ENCODE peak calls at places on chromosomes 1 and 21, in four cellular contexts. N is fibroblast of mammary gland, A is cardiac fibroblast, H is fibroblast of lung. D is an unnamed sample.

GRCh38 chr1:3193811-3194210 is 124.8 kb downstream of the PRDM16 start:
- DNase-seq in N (no peak), A (no peak), H (no peak), D (no peak)

GRCh38 chr21:45236481-45236880 is 51.2 kb downstream of the POFUT2 start:
- DNase-seq in N (no peak), A (no peak), H (no peak), D (no peak)

GRCh38 chr1:155309423-155310021 is 856 bp downstream of the FDPS start:
- DNase-seq in N (no peak), A (peak; percentile 30), H (no peak), D (no peak)

GRCh38 chr1:169105434-169106094 is 926 bp upstream of the ATP1B1 start:
- DNase-seq in N (no peak), A (peak; percentile 37), H (no peak), D (no peak)

GRCh38 chr1:204126367-204126766 is 25.5 kb downstream of the ETNK2 start:
- DNase-seq in N (no peak), A (no peak), H (no peak), D (no peak)

GRCh38 chr1:234543442-234544093 is 64.6 kb upstream of the TARBP1 start:
- DNase-seq in N (no peak), A (no peak), H (no peak), D (no peak)

GRCh38 chr1:14836426-14837140 is 238.1 kb downstream of the KAZN start:
- DNase-seq in N (no peak), A (no peak), H (no peak), D (no peak)

GRCh38 chr1:13469343-13469742 is 44.5 kb downstream of the LRRC38 start:
- DNase-seq in N (no peak), A (no peak), H (no peak), D (no peak)

GRCh38 chr21:33390479-33390878 is 12.7 kb upstream of the IFNGR2 start:
- DNase-seq in N (no peak), A (no peak), H (no peak), D (no peak)

GRCh38 chr21:45180289-45180599 is 105.9 kb downstream of the ADARB1 start:
- DNase-seq in N (no peak), A (no peak), H (no peak), D (no peak)

GRCh38 chr1:170340259-170340658 is 191.7 kb upstream of the GORAB start:
- DNase-seq in N (no peak), A (peak; percentile 38), H (no peak), D (no peak)

GRCh38 chr1:152928671-152929070 is 18.3 kb upstream of the SPRR5 start:
- DNase-seq in N (no peak), A (no peak), H (no peak), D (no peak)

GRCh38 chr1:239662950-239663349 is 276.6 kb downstream of the CHRM3 start:
- DNase-seq in N (no peak), A (no peak), H (no peak), D (no peak)

GRCh38 chr1:174871886-174872285 is 127.9 kb upstream of the CACYBP start:
- DNase-seq in N (no peak), A (no peak), H (no peak), D (no peak)

GRCh38 chr1:182783068-182783467 is 6.5 kb upstream of the NPL start:
- DNase-seq in N (no peak), A (no peak), H (no peak), D (no peak)

GRCh38 chr1:151583796-151584195 is 28.1 kb upstream of the SNX27 start:
- DNase-seq in N (no peak), A (no peak), H (no peak), D (no peak)

GRCh38 chr1:6167391-6168303 is 12.5 kb downstream of the CHD5 start:
- DNase-seq in N (no peak), A (no peak), H (no peak), D (no peak)

GRCh38 chr1:109760581-109761226 is 3.0 kb downstream of the EPS8L3 start:
- DNase-seq in N (no peak), A (no peak), H (no peak), D (no peak)

GRCh38 chr1:72724951-72725863 is 442.9 kb upstream of the NEGR1 start:
- DNase-seq in N (no peak), A (no peak), H (no peak), D (no peak)

GRCh38 chr1:64087768-64088167 is 115.7 kb upstream of the UBE2U start:
- DNase-seq in N (peak; percentile 86), A (peak; percentile 76), H (peak; percentile 92), D (no peak)

GRCh38 chr1:209565759-209566678 is 17.5 kb upstream of the CAMK1G start:
- DNase-seq in N (peak; percentile 85), A (peak; percentile 86), H (peak; percentile 82), D (peak; percentile 46)

GRCh38 chr1:2474933-2475371 is 1.1 kb upstream of the PLCH2 start:
- DNase-seq in N (no peak), A (peak; percentile 23), H (no peak), D (no peak)

GRCh38 chr1:3717715-3718601 is 34.3 kb upstream of the CCDC27 start:
- DNase-seq in N (no peak), A (no peak), H (no peak), D (no peak)

GRCh38 chr21:37712204-37712934 is 203.9 kb downstream of the KCNJ6 start:
- DNase-seq in N (peak; percentile 71), A (peak; percentile 83), H (peak; percentile 78), D (peak; percentile 19)

GRCh38 chr1:36843906-36844610 is 190.3 kb downstream of the GRIK3 start:
- DNase-seq in N (no peak), A (no peak), H (no peak), D (no peak)

GRCh38 chr1:231420959-231421615 is 1.0 kb downstream of the EGLN1 start:
- DNase-seq in N (peak; percentile 39), A (peak; percentile 52), H (peak; percentile 47), D (no peak)

GRCh38 chr1:29651684-29652665 is 415.7 kb downstream of the PTPRU start:
- DNase-seq in N (no peak), A (no peak), H (no peak), D (no peak)

GRCh38 chr1:200610846-200611245 is 9.7 kb downstream of the KIF14 start:
- DNase-seq in N (peak; percentile 75), A (no peak), H (peak; percentile 45), D (peak; percentile 45)

GRCh38 chr1:20725189-20726106 is 7.1 kb downstream of the SH2D5 start:
- DNase-seq in N (peak; percentile 89), A (peak; percentile 30), H (peak; percentile 68), D (no peak)

DNA sequence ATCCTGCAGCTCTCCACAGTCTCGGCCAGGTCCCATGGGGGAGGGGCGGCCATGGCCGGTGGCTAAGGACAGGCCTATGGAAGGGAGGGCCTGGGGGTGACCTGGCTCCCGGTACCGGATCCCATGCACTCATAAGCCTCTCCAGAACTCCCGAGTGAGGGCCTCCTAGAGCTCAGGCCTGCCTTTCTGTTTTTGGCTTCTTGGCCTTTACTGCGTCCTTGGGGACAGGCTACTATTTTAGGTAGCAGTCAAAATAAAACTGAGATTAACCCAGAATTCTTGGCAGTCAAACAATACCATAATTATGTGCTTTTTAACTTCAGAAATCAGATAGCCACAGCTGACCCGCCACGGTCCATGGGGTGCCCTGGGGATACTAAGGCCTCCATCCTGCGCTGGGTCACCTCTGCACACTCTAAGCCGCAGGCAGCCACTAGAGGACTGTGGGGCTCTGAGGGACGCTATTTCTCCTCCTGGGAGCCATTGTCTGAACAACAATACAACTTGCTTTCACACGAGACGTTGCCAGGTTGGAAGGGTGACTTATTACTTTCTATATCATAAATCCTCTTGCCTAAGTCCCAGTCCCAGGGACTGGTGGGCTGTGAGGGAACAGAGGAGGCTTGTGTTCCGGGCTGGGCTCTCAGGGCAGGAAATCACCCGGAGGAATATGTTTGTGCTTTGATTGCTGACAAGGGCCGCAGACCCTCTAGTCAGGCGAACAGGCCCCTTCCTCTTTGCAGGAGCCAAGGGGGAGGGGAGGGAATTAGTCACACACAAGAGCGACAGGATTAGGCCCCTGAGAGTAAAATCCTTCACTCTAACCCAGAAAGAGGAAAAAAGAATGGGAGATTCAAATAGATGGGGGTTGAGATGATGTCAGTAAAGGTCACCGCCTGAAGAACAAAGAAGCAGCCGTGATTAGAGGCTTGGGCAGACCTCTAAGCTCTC is 40.7 kb upstream of the BCAR3 start:
- DNase-seq in N (no peak), A (peak; percentile 53), H (no peak), D (no peak)
- TF ChIP-seq CTCF in N (no peak), A (no peak), H (no peak), D (no peak)

GRCh38 chr21:43267391-43268085 is 98.7 kb downstream of the CRYAA start:
- DNase-seq in N (no peak), A (no peak), H (no peak), D (no peak)

GRCh38 chr21:43269461-43269860 is 100.7 kb downstream of the CRYAA start:
- DNase-seq in N (no peak), A (no peak), H (no peak), D (no peak)

GRCh38 chr21:43268086-43268803 is 99.4 kb downstream of the CRYAA start:
- DNase-seq in N (no peak), A (no peak), H (no peak), D (no peak)

GRCh38 chr21:43269981-43270670 is 101.3 kb downstream of the CRYAA start:
- DNase-seq in N (no peak), A (no peak), H (no peak), D (no peak)

DNA sequence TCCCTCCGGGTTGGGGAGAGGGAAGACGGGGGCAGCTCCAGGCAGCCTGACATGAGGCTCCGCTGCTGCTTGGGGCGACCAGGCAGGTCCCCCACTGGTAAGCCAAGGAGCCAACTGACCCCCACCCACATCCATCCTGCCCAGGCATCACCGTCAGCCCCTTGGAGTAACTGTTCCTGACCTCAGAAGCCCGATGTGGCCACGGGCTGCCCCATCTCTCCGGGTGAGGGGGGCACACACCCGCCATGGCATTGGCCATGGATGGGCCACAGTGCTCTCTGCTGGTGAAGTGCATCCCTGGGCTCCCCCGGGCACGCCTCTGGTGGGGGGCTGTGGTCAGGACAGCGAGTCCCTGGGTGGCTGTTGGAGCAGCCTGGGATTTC is 100.0 kb downstream of the CRYAA start:
- DNase-seq in N (no peak), A (no peak), H (no peak), D (no peak)
- TF ChIP-seq CTCF in N (no peak), A (peak; percentile 1), H (no peak), D (no peak)

GRCh38 chr1:160806784-160807183 is 10.8 kb downstream of the LY9 start:
- DNase-seq in N (no peak), A (no peak), H (no peak), D (no peak)

GRCh38 chr1:160808289-160808688 is 12.3 kb downstream of the LY9 start:
- DNase-seq in N (no peak), A (no peak), H (no peak), D (no peak)

GRCh38 chr1:160807738-160808137 is 11.8 kb downstream of the LY9 start:
- DNase-seq in N (no peak), A (no peak), H (no peak), D (no peak)

GRCh38 chr1:160807242-160807641 is 11.3 kb downstream of the LY9 start:
- DNase-seq in N (no peak), A (no peak), H (no peak), D (no peak)

GRCh38 chr1:160806109-160806665 is 10.2 kb downstream of the LY9 start:
- DNase-seq in N (no peak), A (no peak), H (no peak), D (no peak)
- TF ChIP-seq CTCF in N (no peak), A (no peak), H (no peak), D (no peak)

GRCh38 chr1:228416217-228416971 is at the start of gene TRIM17:
- DNase-seq in N (no peak), A (peak; percentile 36), H (no peak), D (no peak)
- TF ChIP-seq CTCF in N (no peak), A (peak; percentile 44), H (peak; percentile 25), D (peak; percentile 26)

GRCh38 chr1:55164906-55165305 is 50.3 kb downstream of the USP24 start:
- DNase-seq in N (no peak), A (no peak), H (no peak), D (no peak)
- TF ChIP-seq CTCF in N (no peak), A (no peak), H (no peak), D (no peak)